ENCODE peak calls at places on chromosomes 16 and 17, in four cellular contexts. Q, J, P and O are unnamed samples.

GRCh38 chr16:75343311-75343710 is 90.0 kb downstream of the CFDP1 start:
- DNase-seq in P (no peak), Q (no peak), J (no peak), O (no peak)

GRCh38 chr16:27406729-27407128 is 4.8 kb downstream of the IL21R start:
- DNase-seq in Q (no peak), J (no peak), P (no peak), O (no peak)

GRCh38 chr16:67968440-67969285 is at the start of gene SLC12A4:
- DNase-seq in Q (peak; percentile 94), J (peak; percentile 98), P (peak; percentile 65), O (peak; percentile 98)

GRCh38 chr17:35345926-35346771 is 27.3 kb downstream of the SLFN11 start:
- DNase-seq in P (no peak), Q (no peak), J (peak; percentile 75), O (no peak)

GRCh38 chr17:14621826-14622621 is 321.1 kb downstream of the HS3ST3B1 start:
- DNase-seq in Q (no peak), P (no peak), J (no peak), O (no peak)

GRCh38 chr16:13756411-13756810 is 163.5 kb upstream of the ERCC4 start:
- DNase-seq in Q (no peak), P (no peak), J (no peak), O (no peak)

GRCh38 chr17:2085648-2085949 is 30.7 kb downstream of the HIC1 start:
- DNase-seq in P (no peak), J (peak; percentile 42), Q (no peak), O (no peak)

GRCh38 chr16:84423416-84423837 is 55.1 kb downstream of the ATP2C2 start:
- DNase-seq in J (peak; percentile 35), P (no peak), Q (no peak), O (no peak)

GRCh38 chr17:44078412-44078811 is 7.9 kb downstream of the G6PC3 start:
- DNase-seq in Q (no peak), J (no peak), P (no peak), O (no peak)

GRCh38 chr17:42667088-42667951 is 8.2 kb downstream of the TUBG2 start:
- DNase-seq in J (peak; percentile 82), Q (no peak), P (no peak), O (no peak)

GRCh38 chr16:85778873-85779272 is 20.5 kb downstream of the EMC8 start:
- DNase-seq in P (no peak), J (no peak), Q (no peak), O (no peak)

GRCh38 chr17:37671813-37672544 is 28.7 kb upstream of the DDX52 start:
- DNase-seq in J (peak; percentile 85), Q (no peak), P (no peak), O (no peak)

GRCh38 chr16:28317040-28317880 is 24.9 kb downstream of the SBK1 start:
- DNase-seq in P (no peak), Q (peak; percentile 89), J (peak; percentile 87), O (peak; percentile 79)

GRCh38 chr17:61822326-61823285 is 40.7 kb downstream of the BRIP1 start:
- DNase-seq in P (no peak), Q (no peak), J (no peak), O (no peak)

GRCh38 chr17:78573955-78574354 is 3.2 kb downstream of the DNAH17 start:
- DNase-seq in P (peak; percentile 60), Q (no peak), J (no peak), O (no peak)

GRCh38 chr17:73371285-73371684 is 59.5 kb upstream of the CDC42EP4 start:
- DNase-seq in Q (no peak), P (no peak), J (peak; percentile 88), O (no peak)

GRCh38 chr16:85313541-85314208 is 201.4 kb upstream of the CIBAR2 start:
- DNase-seq in P (no peak), J (peak; percentile 37), Q (no peak), O (no peak)

GRCh38 chr16:68234188-68235104 is 1.5 kb downstream of the ESRP2 start:
- DNase-seq in Q (no peak), P (peak; percentile 87), J (no peak), O (no peak)